ENCODE peak calls at places on chromosome 15, in seven cellular contexts. L is cardiac fibroblast, S is ovary, V is brain microvascular endothelial cell, G is astrocyte of the spinal cord, Z is colonic mucosa, Q is foreskin fibroblast. X is an unnamed sample.
A peak's percentile ranks its signal among the peaks of the same experiment; 100 is the strongest.

GRCh38 chr15:101008158-101009139 is 89.3 kb downstream of the LRRK1 start:
- DNase-seq in L (peak; percentile 84), S (peak; percentile 72), V (peak; percentile 63), G (peak; percentile 78), Z (peak; percentile 91), Q (peak; percentile 27), X (no peak)

GRCh38 chr15:80778964-80779657 is at the start of gene CEMIP:
- DNase-seq in L (peak; percentile 96), S (peak; percentile 74), V (peak; percentile 61), G (peak; percentile 78), Z (peak; percentile 84), Q (peak; percentile 91), X (peak; percentile 24)

GRCh38 chr15:98567951-98568350 is 80.4 kb upstream of the IGF1R start:
- DNase-seq in L (peak; percentile 12), S (no peak), V (no peak), G (no peak), Z (no peak), Q (no peak), X (no peak)

GRCh38 chr15:70535071-70535954 is 228.0 kb downstream of the UACA start:
- DNase-seq in L (no peak), S (no peak), V (no peak), G (no peak), Z (peak; percentile 12), Q (no peak), X (no peak)

GRCh38 chr15:79132770-79133169 is 42.2 kb upstream of the RASGRF1 start:
- DNase-seq in L (no peak), S (no peak), V (no peak), G (no peak), Z (no peak), Q (no peak), X (no peak)

GRCh38 chr15:66647358-66647757 is 54.7 kb upstream of the SMAD6 start:
- DNase-seq in L (peak; percentile 66), S (peak; percentile 73), V (no peak), G (no peak), Z (no peak), Q (no peak), X (no peak)

GRCh38 chr15:55253580-55253979 is 36.0 kb downstream of the RAB27A start:
- DNase-seq in L (peak; percentile 76), S (no peak), V (peak; percentile 19), G (peak; percentile 83), Z (no peak), Q (peak; percentile 75), X (no peak)

GRCh38 chr15:47439146-47439869 is 278.0 kb upstream of the SEMA6D start:
- DNase-seq in L (no peak), S (no peak), V (peak; percentile 37), G (peak; percentile 19), Z (no peak), Q (peak; percentile 61), X (peak; percentile 26)

GRCh38 chr15:33492434-33493052 is 181.8 kb downstream of the RYR3 start:
- DNase-seq in L (no peak), S (no peak), V (no peak), G (no peak), Z (no peak), Q (no peak), X (no peak)

GRCh38 chr15:91961357-91961756 is 107.8 kb downstream of the SLCO3A1 start:
- DNase-seq in L (no peak), S (no peak), V (no peak), G (no peak), Z (no peak), Q (no peak), X (no peak)

GRCh38 chr15:54353726-54354125 is 375.5 kb downstream of the UNC13C start:
- DNase-seq in L (no peak), S (no peak), V (no peak), G (no peak), Z (no peak), Q (no peak), X (no peak)

GRCh38 chr15:41971893-41972340 is 440 bp downstream of the EHD4 start:
- DNase-seq in L (no peak), S (no peak), V (no peak), G (no peak), Z (peak; percentile 62), Q (peak; percentile 29), X (no peak)

GRCh38 chr15:92383528-92384326 is 10.0 kb upstream of the ST8SIA2 start:
- DNase-seq in L (peak; percentile 25), S (no peak), V (peak; percentile 21), G (no peak), Z (peak; percentile 39), Q (no peak), X (no peak)

GRCh38 chr15:80456517-80457497 is 52.6 kb downstream of the ARNT2 start:
- DNase-seq in L (no peak), S (no peak), V (no peak), G (no peak), Z (no peak), Q (peak; percentile 66), X (peak; percentile 26)

GRCh38 chr15:33612721-33613304 is 302.0 kb downstream of the RYR3 start:
- DNase-seq in L (no peak), S (no peak), V (no peak), G (no peak), Z (no peak), Q (no peak), X (no peak)

DNA sequence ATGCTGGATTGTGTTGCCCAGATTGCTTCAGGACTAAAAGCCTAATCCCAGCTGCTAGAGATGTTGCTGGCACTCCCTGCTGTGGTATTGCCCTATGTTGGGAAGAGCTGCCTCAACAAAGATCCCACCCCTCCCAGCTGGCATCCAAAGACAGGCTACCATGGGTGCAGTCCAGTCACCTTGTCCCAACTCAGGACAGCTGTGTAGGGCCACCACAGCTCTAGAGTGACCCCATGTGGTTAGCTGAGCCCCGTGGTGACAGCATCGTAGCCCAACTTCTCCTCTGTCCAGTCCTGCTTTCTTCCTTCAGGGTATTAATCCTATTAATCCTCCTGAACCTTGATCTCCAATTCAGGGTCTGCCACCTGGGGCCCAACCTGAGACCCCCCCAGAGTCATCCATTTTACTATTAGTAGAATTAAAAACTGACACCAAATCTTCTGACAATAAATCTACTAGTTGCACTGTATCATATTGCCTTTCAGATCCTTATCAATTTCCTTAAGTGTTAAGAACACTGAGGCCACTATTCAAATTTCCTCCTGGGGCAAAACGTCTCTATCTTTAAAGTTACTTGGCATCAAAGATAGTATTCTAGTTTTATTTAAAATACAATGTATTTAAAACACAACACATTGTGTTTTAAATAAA is 83.5 kb downstream of the AQP9 start:
- DNase-seq in L (peak; percentile 47), S (no peak), V (peak; percentile 25), G (no peak), Z (peak; percentile 21), Q (peak; percentile 73), X (no peak)
- TF ChIP-seq CTCF in L (peak; percentile 81), S (no peak), V (peak; percentile 77), G (peak; percentile 51), Z (peak; percentile 16), Q (peak; percentile 60), X (peak; percentile 58)

GRCh38 chr15:68430471-68431036 is 1.4 kb downstream of the ITGA11 start:
- DNase-seq in L (no peak), S (peak; percentile 3), V (no peak), G (no peak), Z (peak; percentile 11), Q (no peak), X (no peak)
- H3K4me3 ChIP-seq in L (peak overlapping the region; percentile 76), S (peak overlapping the region; percentile 51), V (peak overlapping the region; percentile 83), G (peak overlapping the region; percentile 55), Z (peak overlapping the region; percentile 28), Q (peak overlapping the region; percentile 49), X (peak overlapping the region; percentile 96)

GRCh38 chr15:39315200-39315599 is 265.7 kb upstream of the THBS1 start:
- DNase-seq in L (no peak), S (no peak), V (no peak), G (no peak), Z (no peak), Q (no peak), X (no peak)

GRCh38 chr15:39313467-39313866 is 267.4 kb upstream of the THBS1 start:
- DNase-seq in L (no peak), S (no peak), V (no peak), G (no peak), Z (peak; percentile 34), Q (no peak), X (no peak)

GRCh38 chr15:39310633-39311032 is 270.2 kb upstream of the THBS1 start:
- DNase-seq in L (no peak), S (no peak), V (no peak), G (no peak), Z (no peak), Q (peak; percentile 65), X (no peak)

GRCh38 chr15:39313881-39314280 is 267.0 kb upstream of the THBS1 start:
- DNase-seq in L (no peak), S (no peak), V (no peak), G (no peak), Z (no peak), Q (no peak), X (no peak)

DNA sequence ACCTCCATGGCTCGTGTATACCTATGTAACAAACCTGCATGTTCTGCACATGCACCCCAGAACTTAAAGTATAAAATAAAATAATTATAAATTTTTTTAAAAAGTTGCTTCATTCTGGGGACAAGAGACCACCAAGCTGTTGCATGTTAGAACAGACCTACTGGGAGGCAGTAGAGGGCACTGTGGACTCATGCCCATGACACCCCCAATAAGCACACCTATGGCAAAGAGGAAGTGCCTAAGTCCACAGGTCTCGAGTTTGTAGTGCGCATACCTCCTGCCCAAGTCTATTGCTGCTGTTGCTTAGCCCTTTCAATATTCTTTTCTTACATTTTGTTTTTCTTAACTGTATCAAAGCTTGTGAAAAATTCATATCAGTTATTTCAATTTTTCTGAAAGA is 267.9 kb upstream of the THBS1 start:
- DNase-seq in L (no peak), S (no peak), V (no peak), G (no peak), Z (peak; percentile 78), Q (peak; percentile 28), X (no peak)
- TF ChIP-seq CTCF in L (peak; percentile 27), S (no peak), V (peak; percentile 25), G (peak; percentile 10), Z (peak; percentile 61), Q (no peak), X (no peak)

GRCh38 chr15:85314139-85314538 is 66.3 kb upstream of the AKAP13 start:
- DNase-seq in L (no peak), S (no peak), V (no peak), G (peak; percentile 28), Z (no peak), Q (no peak), X (no peak)

GRCh38 chr15:85312925-85313324 is 67.5 kb upstream of the AKAP13 start:
- DNase-seq in L (peak; percentile 74), S (no peak), V (peak; percentile 75), G (peak; percentile 92), Z (no peak), Q (peak; percentile 47), X (no peak)

GRCh38 chr15:85314653-85315052 is 65.8 kb upstream of the AKAP13 start:
- DNase-seq in L (no peak), S (no peak), V (peak; percentile 44), G (no peak), Z (no peak), Q (peak; percentile 43), X (no peak)

GRCh38 chr15:85312486-85312885 is 67.9 kb upstream of the AKAP13 start:
- DNase-seq in L (peak; percentile 29), S (no peak), V (peak; percentile 86), G (peak; percentile 80), Z (no peak), Q (no peak), X (no peak)

DNA sequence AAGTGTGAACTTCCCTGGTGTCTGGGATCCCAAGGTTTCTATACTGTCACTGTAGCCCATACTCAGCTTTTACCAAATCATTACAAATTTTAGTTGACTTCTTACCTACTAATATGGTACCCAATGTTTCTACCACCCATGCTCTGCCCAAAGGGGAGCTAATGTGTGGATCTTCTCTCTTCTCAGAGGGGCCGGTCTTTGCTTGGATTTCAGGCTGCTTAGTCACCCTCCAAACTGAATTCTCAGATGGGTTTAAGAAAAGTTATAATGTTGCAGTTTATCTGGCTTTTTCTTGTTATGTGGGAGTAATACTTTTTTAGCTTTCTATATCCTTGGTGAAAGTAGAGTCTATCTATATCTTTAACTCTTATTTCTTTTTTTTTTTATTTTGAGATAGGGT is 67.1 kb upstream of the AKAP13 start:
- DNase-seq in L (no peak), S (no peak), V (peak; percentile 39), G (no peak), Z (no peak), Q (peak; percentile 35), X (no peak)
- H3K4me3 ChIP-seq in L (no peak overlapping the region), S (no peak overlapping the region), V (no peak overlapping the region), G (no peak overlapping the region), Z (no peak overlapping the region), Q (no peak overlapping the region), X (no peak overlapping the region)